ENCODE peak calls at places on chromosomes 7 and 10, in six cellular contexts. One of them, this sample, is unnamed.

GRCh38 chr7:24882989-24883631 is 96.9 kb downstream of the OSBPL3 start:
- DNase-seq in cardiac muscle cell: no peak
- DNase-seq in hepatocyte: no peak
- DNase-seq in PC-9: no peak
- DNase-seq in HFF-Myc: peak
- DNase-seq in HepG2: no peak
- DNase-seq in this sample: peak

GRCh38 chr10:112407696-112408095 is 33.8 kb downstream of the ACSL5 start:
- DNase-seq in cardiac muscle cell: no peak
- DNase-seq in hepatocyte: no peak
- DNase-seq in PC-9: no peak
- DNase-seq in HFF-Myc: no peak
- DNase-seq in HepG2: no peak
- DNase-seq in this sample: no peak

GRCh38 chr10:16509996-16510395 is 11.7 kb downstream of the C1QL3 start:
- DNase-seq in cardiac muscle cell: no peak
- DNase-seq in hepatocyte: no peak
- DNase-seq in PC-9: no peak
- DNase-seq in HFF-Myc: no peak
- DNase-seq in HepG2: peak
- DNase-seq in this sample: peak

GRCh38 chr7:20514364-20514763 is 101.1 kb upstream of the ABCB5 start:
- DNase-seq in cardiac muscle cell: peak
- DNase-seq in hepatocyte: peak
- DNase-seq in PC-9: no peak
- DNase-seq in HFF-Myc: no peak
- DNase-seq in HepG2: no peak
- DNase-seq in this sample: peak

GRCh38 chr7:76428868-76429805 is 4.4 kb downstream of the ZP3 start:
- DNase-seq in cardiac muscle cell: no peak
- DNase-seq in hepatocyte: no peak
- DNase-seq in PC-9: no peak
- DNase-seq in HFF-Myc: peak
- DNase-seq in HepG2: no peak
- DNase-seq in this sample: peak

GRCh38 chr7:139730746-139731612 is 46.8 kb downstream of the HIPK2 start:
- DNase-seq in cardiac muscle cell: no peak
- DNase-seq in hepatocyte: no peak
- DNase-seq in PC-9: no peak
- DNase-seq in HFF-Myc: no peak
- DNase-seq in HepG2: no peak
- DNase-seq in this sample: peak

GRCh38 chr7:66452165-66452564 is 176.5 kb upstream of the KCTD7 start:
- DNase-seq in cardiac muscle cell: no peak
- DNase-seq in hepatocyte: no peak
- DNase-seq in PC-9: no peak
- DNase-seq in HFF-Myc: no peak
- DNase-seq in HepG2: peak
- DNase-seq in this sample: peak

GRCh38 chr7:91657386-91658120 is 222.9 kb downstream of the MTERF1 start:
- DNase-seq in cardiac muscle cell: peak
- DNase-seq in hepatocyte: no peak
- DNase-seq in PC-9: peak
- DNase-seq in HFF-Myc: peak
- DNase-seq in HepG2: no peak
- DNase-seq in this sample: peak

GRCh38 chr7:66950763-66951162 is 29.7 kb downstream of the TMEM248 start:
- DNase-seq in cardiac muscle cell: no peak
- DNase-seq in hepatocyte: no peak
- DNase-seq in PC-9: no peak
- DNase-seq in HFF-Myc: no peak
- DNase-seq in HepG2: no peak
- DNase-seq in this sample: peak

GRCh38 chr7:128247640-128248194 is 6.6 kb downstream of the LEP start:
- DNase-seq in cardiac muscle cell: no peak
- DNase-seq in hepatocyte: no peak
- DNase-seq in PC-9: peak
- DNase-seq in HFF-Myc: no peak
- DNase-seq in HepG2: no peak
- DNase-seq in this sample: peak

GRCh38 chr10:88080213-88080612 is 216.8 kb downstream of the PTEN start:
- DNase-seq in cardiac muscle cell: peak
- DNase-seq in hepatocyte: peak
- DNase-seq in PC-9: no peak
- DNase-seq in HFF-Myc: no peak
- DNase-seq in HepG2: peak
- DNase-seq in this sample: peak

GRCh38 chr10:50250058-50250854 is 1.1 kb downstream of the ASAH2 start:
- DNase-seq in cardiac muscle cell: no peak
- DNase-seq in hepatocyte: no peak
- DNase-seq in PC-9: no peak
- DNase-seq in HFF-Myc: no peak
- DNase-seq in HepG2: peak
- DNase-seq in this sample: no peak

GRCh38 chr10:109740436-109740835 is 182.9 kb downstream of the XPNPEP1 start:
- DNase-seq in cardiac muscle cell: no peak
- DNase-seq in hepatocyte: peak
- DNase-seq in PC-9: no peak
- DNase-seq in HFF-Myc: no peak
- DNase-seq in HepG2: no peak
- DNase-seq in this sample: peak

GRCh38 chr7:140200102-140200989 is 23.6 kb upstream of the KDM7A start:
- DNase-seq in cardiac muscle cell: no peak
- DNase-seq in hepatocyte: no peak
- DNase-seq in PC-9: no peak
- DNase-seq in HFF-Myc: no peak
- DNase-seq in HepG2: peak
- DNase-seq in this sample: peak

GRCh38 chr7:114369294-114369693 is 45.3 kb upstream of the FOXP2 start:
- DNase-seq in cardiac muscle cell: no peak
- DNase-seq in hepatocyte: no peak
- DNase-seq in PC-9: no peak
- DNase-seq in HFF-Myc: no peak
- DNase-seq in HepG2: no peak
- DNase-seq in this sample: no peak

GRCh38 chr10:102230861-102231356 is 4.8 kb downstream of the ELOVL3 start:
- DNase-seq in cardiac muscle cell: peak
- DNase-seq in hepatocyte: peak
- DNase-seq in PC-9: peak
- DNase-seq in HFF-Myc: no peak
- DNase-seq in HepG2: no peak
- DNase-seq in this sample: no peak

GRCh38 chr10:73953665-73954064 is 42.7 kb downstream of the PLAU start:
- DNase-seq in cardiac muscle cell: no peak
- DNase-seq in hepatocyte: no peak
- DNase-seq in PC-9: no peak
- DNase-seq in HFF-Myc: no peak
- DNase-seq in HepG2: no peak
- DNase-seq in this sample: peak

GRCh38 chr7:139299296-139299695 is 41.8 kb upstream of the FMC1 start:
- DNase-seq in cardiac muscle cell: no peak
- DNase-seq in hepatocyte: no peak
- DNase-seq in PC-9: no peak
- DNase-seq in HFF-Myc: no peak
- DNase-seq in HepG2: peak
- DNase-seq in this sample: no peak

GRCh38 chr10:70052462-70053211 is at the start of gene MACROH2A2:
- DNase-seq in cardiac muscle cell: peak
- DNase-seq in hepatocyte: peak
- DNase-seq in PC-9: no peak
- DNase-seq in HFF-Myc: no peak
- DNase-seq in HepG2: peak
- DNase-seq in this sample: peak

GRCh38 chr7:77843194-77843593 is 44.6 kb downstream of the PHTF2 start:
- DNase-seq in cardiac muscle cell: no peak
- DNase-seq in hepatocyte: no peak
- DNase-seq in PC-9: no peak
- DNase-seq in HFF-Myc: no peak
- DNase-seq in HepG2: no peak
- DNase-seq in this sample: no peak

GRCh38 chr10:49175587-49176309 is 12.4 kb downstream of the TMEM273 start:
- DNase-seq in cardiac muscle cell: no peak
- DNase-seq in hepatocyte: no peak
- DNase-seq in PC-9: no peak
- DNase-seq in HFF-Myc: no peak
- DNase-seq in HepG2: no peak
- DNase-seq in this sample: no peak

DNA sequence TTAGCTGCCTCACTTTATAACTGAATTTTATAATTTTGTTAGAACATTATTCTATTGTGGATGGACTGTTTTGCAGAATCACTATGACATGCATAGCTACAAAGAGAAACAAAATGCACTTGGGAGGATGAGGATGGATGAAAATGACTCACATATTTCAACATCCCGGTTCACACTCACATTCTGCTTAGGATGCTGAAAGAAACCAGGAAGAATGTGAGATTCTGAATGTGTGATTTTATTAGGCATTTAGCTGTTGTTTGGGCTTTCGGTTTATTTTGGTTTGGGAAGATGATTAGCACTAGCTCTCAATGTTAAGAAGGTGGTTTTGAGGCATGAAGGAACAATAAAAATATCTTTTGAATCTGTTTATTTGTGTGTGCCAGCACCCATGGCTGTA is 235.5 kb downstream of the SEMA3E start:
- DNase-seq in cardiac muscle cell: no peak
- DNase-seq in hepatocyte: no peak
- DNase-seq in PC-9: no peak
- DNase-seq in HFF-Myc: no peak
- DNase-seq in HepG2: no peak
- DNase-seq in this sample: peak
- H3K4me3 ChIP-seq in cardiac muscle cell: no peak
- H3K4me3 ChIP-seq in hepatocyte: no peak
- H3K4me3 ChIP-seq in PC-9: no peak
- H3K4me3 ChIP-seq in HFF-Myc: no peak
- H3K4me3 ChIP-seq in HepG2: no peak
- H3K4me3 ChIP-seq in this sample: no peak

DNA sequence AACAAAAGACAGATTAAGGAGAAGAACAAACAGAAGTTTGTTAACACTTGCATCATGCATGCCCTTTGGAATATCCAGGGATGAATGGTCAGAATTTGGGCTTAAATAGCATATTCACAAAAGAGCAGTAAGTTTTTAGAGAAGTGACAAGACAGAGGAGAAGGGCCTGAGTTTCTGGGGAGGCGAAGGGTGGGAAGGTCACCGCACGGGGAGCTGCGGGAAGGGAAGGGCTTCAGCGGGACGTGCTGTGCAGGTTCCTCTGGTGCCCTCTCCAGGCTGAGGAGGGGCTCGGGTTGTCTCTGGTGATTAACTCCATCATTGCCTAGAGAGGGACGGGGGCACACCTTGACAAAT is 10.4 kb upstream of the ZNF22 start:
- DNase-seq in cardiac muscle cell: peak
- DNase-seq in hepatocyte: no peak
- DNase-seq in PC-9: no peak
- DNase-seq in HFF-Myc: no peak
- DNase-seq in HepG2: peak
- DNase-seq in this sample: no peak
- TF ChIP-seq CTCF in cardiac muscle cell: peak
- TF ChIP-seq CTCF in hepatocyte: peak
- TF ChIP-seq CTCF in PC-9: no peak
- TF ChIP-seq CTCF in HFF-Myc: peak
- TF ChIP-seq CTCF in HepG2: peak
- TF ChIP-seq CTCF in this sample: no peak

DNA sequence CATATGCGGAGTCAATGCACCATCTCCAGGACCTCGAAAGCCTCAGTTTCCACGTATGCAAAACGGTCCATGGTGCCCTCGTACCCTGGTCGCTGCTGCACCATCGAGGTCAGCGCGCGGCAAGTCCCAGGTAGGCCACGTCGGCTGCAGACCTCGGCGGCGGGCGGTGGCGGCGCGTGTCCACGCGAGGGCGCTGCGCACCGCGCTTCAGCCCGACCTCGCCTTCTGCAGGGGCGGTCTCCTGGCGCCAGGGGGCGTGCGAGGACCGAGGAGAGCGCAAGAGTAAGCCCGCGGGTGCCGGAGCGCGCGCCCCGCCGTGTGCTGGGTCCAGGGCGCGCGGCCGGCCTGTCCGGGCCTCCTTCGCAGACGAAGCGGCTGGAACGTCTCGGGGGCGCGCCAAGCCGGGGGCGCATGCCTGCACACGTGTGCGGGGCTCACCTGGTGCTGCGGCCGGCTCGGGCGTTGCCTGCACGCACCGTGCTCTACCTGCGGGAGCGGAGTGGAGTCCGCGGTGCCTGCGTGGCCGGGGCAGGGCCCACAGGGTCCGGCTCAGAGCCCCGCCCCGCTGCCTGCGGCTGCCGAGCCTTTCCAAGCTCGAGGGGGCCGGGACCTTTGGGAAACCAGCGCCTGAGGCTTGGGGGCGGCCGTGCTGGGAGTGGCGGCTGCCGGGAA is 54.0 kb downstream of the GLRX3 start:
- DNase-seq in cardiac muscle cell: peak
- DNase-seq in hepatocyte: peak
- DNase-seq in PC-9: peak
- DNase-seq in HFF-Myc: peak
- DNase-seq in HepG2: peak
- DNase-seq in this sample: peak
- H3K4me3 ChIP-seq in cardiac muscle cell: peak
- H3K4me3 ChIP-seq in hepatocyte: peak
- H3K4me3 ChIP-seq in PC-9: no peak
- H3K4me3 ChIP-seq in HFF-Myc: peak
- H3K4me3 ChIP-seq in HepG2: no peak
- H3K4me3 ChIP-seq in this sample: peak

DNA sequence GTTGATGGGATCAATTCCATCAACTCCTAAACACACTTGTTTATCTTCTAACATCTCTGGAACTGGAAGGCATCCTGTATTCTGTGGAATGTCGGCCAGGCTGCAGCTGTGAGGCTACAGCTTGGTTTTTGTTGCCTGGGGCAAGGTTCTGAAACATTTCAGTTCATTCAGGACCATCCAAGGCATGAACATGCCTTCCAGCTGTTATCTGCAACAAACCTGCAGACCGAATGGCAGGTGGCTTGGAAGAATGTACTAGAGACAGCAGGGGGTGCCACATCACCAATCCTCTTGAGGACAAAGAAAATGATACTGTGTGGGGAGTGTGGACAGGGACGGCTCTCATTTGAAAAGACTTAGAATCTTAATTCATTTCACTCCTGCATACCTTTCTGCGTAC is 12.4 kb downstream of the PAPOLB start:
- DNase-seq in cardiac muscle cell: peak
- DNase-seq in hepatocyte: peak
- DNase-seq in PC-9: peak
- DNase-seq in HFF-Myc: peak
- DNase-seq in HepG2: peak
- DNase-seq in this sample: peak
- TF ChIP-seq CTCF in cardiac muscle cell: peak
- TF ChIP-seq CTCF in hepatocyte: peak
- TF ChIP-seq CTCF in PC-9: peak
- TF ChIP-seq CTCF in HFF-Myc: peak
- TF ChIP-seq CTCF in HepG2: peak
- TF ChIP-seq CTCF in this sample: peak

GRCh38 chr10:37856881-37857286 is 526 bp downstream of the ZNF248 start:
- DNase-seq in cardiac muscle cell: no peak
- DNase-seq in hepatocyte: no peak
- DNase-seq in PC-9: no peak
- DNase-seq in HFF-Myc: no peak
- DNase-seq in HepG2: no peak
- DNase-seq in this sample: peak
- H3K4me3 ChIP-seq in cardiac muscle cell: peak
- H3K4me3 ChIP-seq in hepatocyte: no peak
- H3K4me3 ChIP-seq in PC-9: peak
- H3K4me3 ChIP-seq in HFF-Myc: peak
- H3K4me3 ChIP-seq in HepG2: peak
- H3K4me3 ChIP-seq in this sample: peak

This sample was measured in fibroblast of mammary gland.